ENCODE peak calls at places on chromosomes 16 and 17, in four cellular contexts. P is right lobe of liver, L is fibroblast of mammary gland, X is midbrain. G is an unnamed sample.

GRCh38 chr17:16106161-16106891 is 106.7 kb downstream of the TTC19 start:
- DNase-seq in P (no peak), L (peak; percentile 89), X (peak; percentile 80), G (no peak)

GRCh38 chr16:12614662-12615278 is 188.9 kb downstream of the CPPED1 start:
- DNase-seq in P (no peak), L (no peak), X (no peak), G (no peak)

GRCh38 chr17:27293359-27293897 is 486 bp upstream of the WSB1 start:
- DNase-seq in P (no peak), L (no peak), X (no peak), G (no peak)

GRCh38 chr17:57537524-57538410 is 207.3 kb downstream of the CCDC182 start:
- DNase-seq in P (no peak), L (no peak), X (no peak), G (no peak)

GRCh38 chr16:58551496-58551895 is 36.2 kb downstream of the SETD6 start:
- DNase-seq in P (no peak), L (no peak), X (no peak), G (no peak)

GRCh38 chr17:75499313-75500022 is 15.9 kb downstream of the CASKIN2 start:
- DNase-seq in P (no peak), L (no peak), X (no peak), G (no peak)

GRCh38 chr16:11297492-11298142 is 16.5 kb upstream of the PRM1 start:
- DNase-seq in P (peak; percentile 85), L (peak; percentile 45), X (peak; percentile 78), G (peak; percentile 13)

GRCh38 chr17:80834896-80835281 is 156.8 kb upstream of the CHMP6 start:
- DNase-seq in P (no peak), L (no peak), X (no peak), G (no peak)

GRCh38 chr17:7237761-7238417 is 1.4 kb downstream of the PHF23 start:
- DNase-seq in P (peak; percentile 89), L (peak; percentile 56), X (peak; percentile 75), G (peak; percentile 59)

GRCh38 chr16:14509055-14509454 is 121.0 kb downstream of the PARN start:
- DNase-seq in P (no peak), L (peak; percentile 83), X (no peak), G (no peak)

GRCh38 chr16:19410435-19411153 is 7.1 kb upstream of the TMC5 start:
- DNase-seq in P (peak; percentile 57), L (no peak), X (no peak), G (no peak)

GRCh38 chr16:29811896-29812665 is at the start of gene PRRT2:
- DNase-seq in P (peak; percentile 57), L (peak; percentile 38), X (peak; percentile 59), G (peak; percentile 87)

GRCh38 chr17:58974354-58974753 is 132.3 kb downstream of the TRIM37 start:
- DNase-seq in P (no peak), L (no peak), X (no peak), G (no peak)

GRCh38 chr16:53091508-53092211 is 36.9 kb downstream of the CHD9 start:
- DNase-seq in P (no peak), L (peak; percentile 99), X (peak; percentile 92), G (peak; percentile 43)

GRCh38 chr16:70160821-70161220 is 12.8 kb upstream of the CLEC18C start:
- DNase-seq in P (no peak), L (no peak), X (no peak), G (peak; percentile 55)

GRCh38 chr17:59451706-59452105 is 113.7 kb upstream of the DHX40 start:
- DNase-seq in P (no peak), L (peak; percentile 94), X (no peak), G (no peak)

GRCh38 chr17:50938821-50939541 is 72.8 kb upstream of the TOB1 start:
- DNase-seq in P (peak; percentile 27), L (peak; percentile 47), X (no peak), G (no peak)

GRCh38 chr17:75512946-75513666 is 2.2 kb downstream of the CASKIN2 start:
- DNase-seq in P (no peak), L (peak; percentile 46), X (no peak), G (no peak)

GRCh38 chr17:73341350-73342056 is 29.7 kb upstream of the CDC42EP4 start:
- DNase-seq in P (no peak), L (no peak), X (peak; percentile 53), G (no peak)

GRCh38 chr16:3698941-3699340 is 18.4 kb downstream of the TRAP1 start:
- DNase-seq in P (peak; percentile 22), L (no peak), X (peak; percentile 12), G (no peak)

GRCh38 chr16:88883946-88884345 is 17.5 kb upstream of the PABPN1L start:
- DNase-seq in P (no peak), L (no peak), X (no peak), G (no peak)

GRCh38 chr17:66165537-66166123 is 26.3 kb downstream of the CEP112 start:
- DNase-seq in P (no peak), L (peak; percentile 76), X (peak; percentile 37), G (peak; percentile 62)

GRCh38 chr17:42034059-42034458 is 14.2 kb downstream of the NKIRAS2 start:
- DNase-seq in P (no peak), L (no peak), X (no peak), G (no peak)

GRCh38 chr17:48627242-48627597 is 1.1 kb upstream of the HOXB9 start:
- DNase-seq in P (no peak), L (no peak), X (no peak), G (no peak)

GRCh38 chr17:732788-733720 is 658 bp downstream of the TLCD3A start:
- DNase-seq in P (peak; percentile 62), L (peak; percentile 44), X (peak; percentile 42), G (peak; percentile 51)

GRCh38 chr16:6131526-6132050 is 1034.0 kb upstream of the EEF2KMT start:
- DNase-seq in P (no peak), L (no peak), X (no peak), G (no peak)

GRCh38 chr17:694239-694638 is 20.4 kb downstream of the VPS53 start:
- DNase-seq in P (no peak), L (peak; percentile 96), X (no peak), G (no peak)

GRCh38 chr17:75721463-75722011 is 278 bp downstream of the ITGB4 start:
- DNase-seq in P (no peak), L (no peak), X (no peak), G (no peak)

GRCh38 chr16:58481931-58482330 is 18.0 kb upstream of the NDRG4 start:
- DNase-seq in P (no peak), L (no peak), X (no peak), G (no peak)

GRCh38 chr17:75835315-75835987 is 8.8 kb downstream of the UNC13D start:
- DNase-seq in P (no peak), L (no peak), X (no peak), G (peak; percentile 20)

G was measured in cerebellar cortex.